ENCODE peak calls at places on chromosomes 13 and 19, in eight cellular contexts. R, U, V, Z, A, D, T and Q are unnamed samples.

GRCh38 chr13:25319781-25320180 is 18.4 kb downstream of the NUP58 start:
- DNase-seq in U (no peak), V (no peak), D (no peak), T (no peak), R (no peak), A (no peak), Z (no peak), Q (no peak)

GRCh38 chr19:52993342-52994178 is 20.2 kb upstream of the ERVV-1 start:
- DNase-seq in D (peak), U (peak), V (peak), Z (peak), A (peak), R (peak), T (peak), Q (peak)

GRCh38 chr13:100751826-100752225 is 77.2 kb upstream of the TMTC4 start:
- DNase-seq in V (no peak), T (no peak), U (no peak), Z (no peak), D (no peak), R (no peak), A (no peak), Q (no peak)

GRCh38 chr13:59673301-59673700 is 490.4 kb downstream of the DIAPH3 start:
- DNase-seq in V (no peak), A (no peak), D (no peak), R (no peak), Z (no peak), U (no peak), T (no peak), Q (no peak)

GRCh38 chr13:95698047-95698749 is 21.3 kb downstream of the DNAJC3 start:
- DNase-seq in D (no peak), U (no peak), A (no peak), R (no peak), T (no peak), Z (no peak), V (no peak), Q (no peak)

GRCh38 chr19:2540646-2541454 is 64.9 kb downstream of the GADD45B start:
- DNase-seq in R (peak), U (peak), V (peak), D (peak), A (no peak), T (peak), Z (no peak), Q (peak)

GRCh38 chr13:72986197-72986596 is 72.6 kb upstream of the KLF5 start:
- DNase-seq in A (no peak), T (no peak), R (no peak), Z (no peak), U (no peak), D (no peak), V (no peak), Q (no peak)

GRCh38 chr19:15195987-15196682 is 4.7 kb downstream of the NOTCH3 start:
- DNase-seq in V (no peak), Z (no peak), A (no peak), T (no peak), U (peak), R (no peak), D (no peak), Q (no peak)

GRCh38 chr13:84445776-84446175 is 563.5 kb upstream of the SLITRK1 start:
- DNase-seq in U (peak), R (no peak), T (no peak), V (no peak), Z (no peak), A (no peak), D (no peak), Q (no peak)

GRCh38 chr13:75762066-75762937 is 126.2 kb downstream of the LMO7 start:
- DNase-seq in V (no peak), A (peak), Z (peak), T (no peak), D (no peak), R (no peak), U (no peak), Q (no peak)

GRCh38 chr13:30700364-30700763 is 35.0 kb upstream of the ALOX5AP start:
- DNase-seq in V (no peak), U (no peak), D (no peak), T (no peak), R (no peak), A (no peak), Z (no peak), Q (no peak)

GRCh38 chr13:48233886-48234488 is 981 bp downstream of the ITM2B start:
- DNase-seq in R (no peak), A (no peak), D (no peak), T (no peak), U (peak), Z (no peak), V (no peak), Q (peak)